ENCODE peak calls at places on chromosome 20, in ten cellular contexts. Z, D, K, H, A, E, Y, V, C and J are unnamed samples.

GRCh38 chr20:41142241-41142640 is 4.9 kb downstream of the PLCG1 start:
- DNase-seq in Z (no peak), D (no peak), K (no peak), H (no peak), A (no peak), E (no peak), Y (no peak), V (no peak), C (no peak), J (no peak)

GRCh38 chr20:38427655-38428023 is 7.5 kb downstream of the SNHG17 start:
- DNase-seq in Z (no peak), D (no peak), K (no peak), H (no peak), A (no peak), E (no peak), Y (no peak), V (no peak), C (no peak), J (no peak)

GRCh38 chr20:2746636-2747265 is 53.7 kb downstream of the CPXM1 start:
- DNase-seq in Z (no peak), D (no peak), K (no peak), H (no peak), A (no peak), E (no peak), Y (no peak), V (no peak), C (no peak), J (no peak)

GRCh38 chr20:52219441-52219840 is 27.9 kb upstream of the ZFP64 start:
- DNase-seq in Z (no peak), D (no peak), K (no peak), H (no peak), A (no peak), E (no peak), Y (no peak), V (no peak), C (no peak), J (no peak)

GRCh38 chr20:23298926-23299672 is 51.5 kb upstream of the NXT1 start:
- DNase-seq in Z (no peak), D (no peak), K (no peak), H (no peak), A (no peak), E (no peak), Y (no peak), V (no peak), C (no peak), J (no peak)

GRCh38 chr20:57659131-57659788 is 39.0 kb upstream of the ZBP1 start:
- DNase-seq in Z (peak), D (no peak), K (no peak), H (peak), A (no peak), E (no peak), Y (no peak), V (no peak), C (peak), J (no peak)

GRCh38 chr20:50169329-50169823 is 15.9 kb upstream of the PEDS1 start:
- DNase-seq in Z (peak), D (peak), K (peak), H (peak), A (peak), E (peak), Y (peak), V (peak), C (peak), J (peak)

GRCh38 chr20:57326667-57327455 is 2.7 kb upstream of the SPO11 start:
- DNase-seq in Z (no peak), D (no peak), K (peak), H (no peak), A (no peak), E (no peak), Y (no peak), V (no peak), C (no peak), J (no peak)